ENCODE peak calls at places on chromosomes 11 and 22, in nine cellular contexts. I, U, Y, J, M, X, P, F and G are unnamed samples.

GRCh38 chr22:44399906-44400762 is 87.4 kb upstream of the SHISAL1 start:
- DNase-seq in F (no peak), I (peak; percentile 9), J (no peak), P (no peak), Y (peak; percentile 1), M (no peak), U (no peak), X (no peak), G (no peak)

GRCh38 chr11:108906826-108907225 is 242.0 kb downstream of the DDX10 start:
- DNase-seq in U (no peak), M (no peak), F (no peak), J (no peak), X (no peak), P (no peak), I (no peak), Y (no peak), G (no peak)

GRCh38 chr22:37218771-37219411 is 6.6 kb upstream of the SSTR3 start:
- DNase-seq in F (peak; percentile 89), M (peak; percentile 66), X (no peak), Y (no peak), I (no peak), U (no peak), J (peak; percentile 88), P (no peak), G (peak; percentile 92)

GRCh38 chr11:8082391-8083087 is 1.5 kb downstream of the TUB start:
- DNase-seq in F (no peak), X (no peak), Y (no peak), J (no peak), U (no peak), M (no peak), P (peak; percentile 67), I (no peak), G (no peak)

GRCh38 chr11:134942633-134943032 is 530.6 kb upstream of the B3GAT1 start:
- DNase-seq in I (no peak), M (no peak), J (no peak), X (no peak), P (no peak), F (no peak), U (no peak), Y (no peak), G (no peak)

GRCh38 chr11:132650969-132651720 is 881.2 kb downstream of the OPCML start:
- DNase-seq in P (no peak), M (no peak), J (no peak), F (no peak), I (no peak), U (no peak), X (no peak), Y (no peak), G (no peak)

GRCh38 chr11:116062526-116063171 is 558.4 kb upstream of the CADM1 start:
- DNase-seq in M (no peak), U (no peak), J (no peak), Y (no peak), F (no peak), X (no peak), I (no peak), P (no peak), G (no peak)

GRCh38 chr11:67642490-67643120 is 3.0 kb upstream of the TBX10 start:
- DNase-seq in X (no peak), U (no peak), F (no peak), I (no peak), J (no peak), P (peak; percentile 47), M (no peak), Y (no peak), G (no peak)

GRCh38 chr22:50702821-50703725 is 30.4 kb downstream of the SHANK3 start:
- DNase-seq in U (no peak), X (no peak), J (no peak), F (no peak), I (no peak), M (no peak), Y (no peak), P (peak; percentile 40), G (no peak)

GRCh38 chr22:44409211-44409648 is 88.8 kb downstream of the RTL6 start:
- DNase-seq in X (no peak), I (no peak), U (no peak), M (no peak), J (no peak), Y (no peak), P (peak; percentile 62), F (no peak), G (no peak)

GRCh38 chr11:35112846-35113105 is 26.2 kb upstream of the CD44 start:
- DNase-seq in Y (no peak), J (no peak), P (no peak), M (no peak), X (no peak), I (no peak), U (no peak), F (no peak), G (no peak)

GRCh38 chr22:32764330-32765116 is 37.0 kb upstream of the TIMP3 start:
- DNase-seq in F (no peak), P (no peak), U (no peak), I (no peak), X (no peak), M (no peak), J (no peak), Y (no peak), G (no peak)

GRCh38 chr11:45272701-45273100 is 13.4 kb downstream of the SYT13 start:
- DNase-seq in U (no peak), J (no peak), Y (no peak), M (no peak), F (no peak), P (no peak), X (peak; percentile 42), I (no peak), G (no peak)

GRCh38 chr11:57493507-57494503 is 21.7 kb downstream of the SLC43A1 start:
- DNase-seq in I (peak; percentile 46), U (peak; percentile 59), J (peak; percentile 60), M (peak; percentile 65), X (peak; percentile 71), Y (peak; percentile 62), F (peak; percentile 80), P (peak; percentile 85), G (peak; percentile 62)

GRCh38 chr22:36363378-36363931 is 24.3 kb downstream of the MYH9 start:
- DNase-seq in M (no peak), I (no peak), X (no peak), J (no peak), F (no peak), Y (no peak), U (no peak), P (no peak), G (no peak)

GRCh38 chr11:65565624-65566453 is 4.4 kb upstream of the ZNRD2 start:
- DNase-seq in Y (no peak), F (no peak), U (no peak), P (no peak), I (no peak), X (no peak), M (no peak), J (peak; percentile 51), G (no peak)

GRCh38 chr11:71370895-71371673 is 77.1 kb downstream of the DHCR7 start:
- DNase-seq in I (no peak), P (no peak), Y (no peak), F (no peak), J (no peak), U (no peak), X (no peak), M (no peak), G (no peak)

GRCh38 chr11:38835986-38836385 is 2237.9 kb upstream of the RAG2 start:
- DNase-seq in X (peak; percentile 14), U (no peak), P (no peak), I (no peak), M (no peak), F (no peak), Y (no peak), J (no peak), G (no peak)

GRCh38 chr11:69518081-69518950 is 36.9 kb downstream of the LINC01488 start:
- DNase-seq in F (no peak), Y (no peak), J (no peak), U (no peak), X (no peak), M (no peak), I (no peak), P (peak; percentile 9), G (no peak)

GRCh38 chr22:50319503-50319951 is 7.3 kb downstream of the DENND6B start:
- DNase-seq in F (no peak), P (no peak), X (no peak), I (no peak), U (no peak), J (no peak), Y (no peak), M (no peak), G (no peak)

GRCh38 chr11:120184946-120185677 is 25.7 kb upstream of the OAF start:
- DNase-seq in X (no peak), J (no peak), U (no peak), F (no peak), Y (no peak), M (no peak), P (peak; percentile 76), I (peak; percentile 33), G (no peak)